ENCODE peak calls at places on chromosomes 5 and 9, in nine cellular contexts. L, E, V, K, N, D, U, G and H are unnamed samples.

GRCh38 chr5:123696948-123697347 is 185.0 kb downstream of the CSNK1G3 start:
- DNase-seq in L (no peak), U (peak), G (no peak), D (peak), N (no peak), V (peak), K (no peak), E (no peak), H (no peak)

GRCh38 chr5:95406426-95407093 is 15.4 kb downstream of the FAM81B start:
- DNase-seq in G (no peak), D (peak), E (no peak), N (no peak), K (no peak), U (peak), L (no peak), V (no peak), H (no peak)

GRCh38 chr5:143094087-143094511 is 309.4 kb downstream of the NR3C1 start:
- DNase-seq in U (peak), V (no peak), N (no peak), K (no peak), G (no peak), D (no peak), L (no peak), E (no peak), H (no peak)

GRCh38 chr5:154002093-154002492 is 36.6 kb downstream of the FAM114A2 start:
- DNase-seq in D (no peak), E (no peak), G (no peak), V (no peak), K (no peak), L (no peak), N (no peak), U (peak), H (no peak)

GRCh38 chr9:132210472-132211145 is 48.8 kb downstream of the NTNG2 start:
- DNase-seq in E (no peak), U (no peak), D (no peak), K (no peak), N (no peak), G (no peak), V (no peak), L (no peak), H (no peak)

GRCh38 chr5:154857091-154857533 is 1.3 kb upstream of the CNOT8 start:
- DNase-seq in G (peak), E (peak), V (peak), K (peak), N (no peak), U (no peak), L (peak), D (peak), H (peak)

GRCh38 chr5:132451387-132451786 is 39.2 kb downstream of the IRF1 start:
- DNase-seq in G (no peak), U (no peak), K (no peak), D (no peak), L (no peak), V (no peak), E (no peak), N (no peak), H (no peak)

GRCh38 chr9:16029056-16029615 is 476.3 kb downstream of the CCDC171 start:
- DNase-seq in L (no peak), V (no peak), U (no peak), E (no peak), D (no peak), N (no peak), K (no peak), G (no peak), H (no peak)

GRCh38 chr5:134887593-134888159 is 13.5 kb downstream of the TXNDC15 start:
- DNase-seq in N (no peak), E (no peak), V (no peak), U (no peak), K (no peak), D (no peak), G (no peak), L (no peak), H (no peak)

GRCh38 chr5:158922816-158923215 is 176.9 kb downstream of the EBF1 start:
- DNase-seq in K (no peak), L (no peak), V (no peak), D (no peak), U (no peak), G (no peak), E (no peak), N (no peak), H (no peak)

GRCh38 chr9:76438841-76439588 is 20.0 kb upstream of the GCNT1 start:
- DNase-seq in L (no peak), V (no peak), K (no peak), U (no peak), D (no peak), G (no peak), N (no peak), E (no peak), H (no peak)

GRCh38 chr9:136944094-136944518 is 432 bp downstream of the FBXW5 start:
- DNase-seq in U (peak), E (no peak), V (no peak), N (peak), G (peak), K (no peak), L (peak), D (no peak), H (peak)

GRCh38 chr5:553874-554273 is 29.6 kb upstream of the SLC9A3 start:
- DNase-seq in K (no peak), U (peak), G (no peak), D (no peak), V (no peak), E (no peak), L (no peak), N (peak), H (peak)

GRCh38 chr5:174187481-174187880 is 142.0 kb downstream of the NSG2 start:
- DNase-seq in E (no peak), U (no peak), G (no peak), K (no peak), V (no peak), N (no peak), L (no peak), D (no peak), H (no peak)

GRCh38 chr5:51494821-51495220 is 111.6 kb downstream of the ISL1 start:
- DNase-seq in V (no peak), K (no peak), E (no peak), D (no peak), N (no peak), L (no peak), G (no peak), U (no peak), H (no peak)

GRCh38 chr5:121251954-121252353 is 599.7 kb upstream of the FTMT start:
- DNase-seq in N (peak), D (no peak), K (no peak), U (peak), G (no peak), V (no peak), E (no peak), L (no peak), H (peak)

GRCh38 chr5:14143843-14144585 is 872 bp downstream of the TRIO start:
- DNase-seq in V (peak), D (no peak), L (peak), U (no peak), K (peak), E (no peak), G (no peak), N (no peak), H (no peak)

GRCh38 chr5:80326468-80326867 is 6.7 kb downstream of the SPZ1 start:
- DNase-seq in L (no peak), N (no peak), G (no peak), D (no peak), K (no peak), V (no peak), U (no peak), E (no peak), H (no peak)

GRCh38 chr5:78920604-78921003 is 64.5 kb downstream of the ARSB start:
- DNase-seq in K (no peak), V (no peak), D (no peak), N (no peak), G (peak), U (peak), E (no peak), L (no peak), H (peak)